ENCODE peak calls at places on chromosomes 12 and 14, in eight cellular contexts. R is GM10248, W is EH, M is 8988T, F is prostate gland, T is fibroblast of pulmonary artery, Z is A549, J is GM04504. H is an unnamed sample.

GRCh38 chr12:989751-990278 is 1.2 kb upstream of the ERC1 start:
- DNase-seq in R (no peak), W (peak), M (peak), F (peak), T (peak), Z (peak), J (peak), H (no peak)

GRCh38 chr12:82803201-82803600 is 116.5 kb downstream of the TMTC2 start:
- DNase-seq in R (no peak), W (no peak), M (no peak), F (no peak), T (no peak), Z (no peak), J (no peak), H (no peak)

GRCh38 chr14:51095854-51096823 is 1.2 kb upstream of the TRIM9 start:
- DNase-seq in R (no peak), W (peak), M (no peak), F (no peak), T (peak), Z (peak), J (no peak), H (no peak)

GRCh38 chr12:106255952-106256351 is 8.1 kb upstream of the CKAP4 start:
- DNase-seq in R (no peak), W (no peak), M (no peak), F (no peak), T (no peak), Z (no peak), J (no peak), H (no peak)

GRCh38 chr14:104559769-104560585 is 19.6 kb upstream of the C14orf180 start:
- DNase-seq in R (no peak), W (no peak), M (no peak), F (no peak), T (no peak), Z (no peak), J (no peak), H (no peak)

GRCh38 chr12:118528625-118529024 is 152.3 kb downstream of the SUDS3 start:
- DNase-seq in R (no peak), W (no peak), M (no peak), F (no peak), T (no peak), Z (no peak), J (no peak), H (no peak)

GRCh38 chr14:71620401-71620800 is 311.8 kb upstream of the RGS6 start:
- DNase-seq in R (no peak), W (peak), M (no peak), F (no peak), T (peak), Z (no peak), J (no peak), H (no peak)

GRCh38 chr12:42484996-42485395 is 104.5 kb downstream of the PRICKLE1 start:
- DNase-seq in R (no peak), W (no peak), M (no peak), F (no peak), T (no peak), Z (no peak), J (no peak), H (no peak)

GRCh38 chr12:96240656-96241055 is 46.5 kb downstream of the ELK3 start:
- DNase-seq in R (no peak), W (no peak), M (no peak), F (no peak), T (no peak), Z (no peak), J (peak), H (no peak)

GRCh38 chr12:125284087-125284486 is 218.9 kb downstream of the AACS start:
- DNase-seq in R (no peak), W (no peak), M (no peak), F (no peak), T (no peak), Z (no peak), J (no peak), H (no peak)

GRCh38 chr14:61893371-61893940 is 131.2 kb downstream of the SNAPC1 start:
- DNase-seq in R (no peak), W (no peak), M (no peak), F (no peak), T (no peak), Z (no peak), J (no peak), H (no peak)

GRCh38 chr12:601976-602699 is 61.1 kb downstream of the NINJ2 start:
- DNase-seq in R (no peak), W (no peak), M (no peak), F (no peak), T (no peak), Z (no peak), J (no peak), H (no peak)

GRCh38 chr14:76538648-76539008 is 162.7 kb downstream of the ESRRB start:
- DNase-seq in R (no peak), W (no peak), M (no peak), F (no peak), T (no peak), Z (no peak), J (no peak), H (no peak)

GRCh38 chr12:26870491-26871419 is 37.8 kb upstream of the ITPR2 start:
- DNase-seq in R (no peak), W (peak), M (no peak), F (peak), T (peak), Z (no peak), J (no peak), H (no peak)

GRCh38 chr12:12786716-12787601 is 1.5 kb downstream of the APOLD1 start:
- DNase-seq in R (peak), W (peak), M (peak), F (peak), T (peak), Z (peak), J (no peak), H (peak)

GRCh38 chr12:58346032-58346632 is 404.8 kb downstream of the ATP23 start:
- DNase-seq in R (peak), W (peak), M (no peak), F (no peak), T (peak), Z (peak), J (no peak), H (no peak)

GRCh38 chr14:69980457-69981414 is 101.5 kb downstream of the SMOC1 start:
- DNase-seq in R (no peak), W (no peak), M (no peak), F (no peak), T (no peak), Z (no peak), J (no peak), H (peak)

GRCh38 chr14:104553166-104554087 is 26.1 kb upstream of the C14orf180 start:
- DNase-seq in R (no peak), W (no peak), M (no peak), F (no peak), T (no peak), Z (no peak), J (no peak), H (no peak)

GRCh38 chr12:49301759-49302158 is 6.8 kb downstream of the PRPH start:
- DNase-seq in R (peak), W (no peak), M (no peak), F (no peak), T (no peak), Z (no peak), J (no peak), H (no peak)

GRCh38 chr14:77889971-77890442 is 90.1 kb downstream of the ADCK1 start:
- DNase-seq in R (no peak), W (peak), M (no peak), F (no peak), T (peak), Z (no peak), J (peak), H (no peak)

GRCh38 chr12:132653567-132654290 is 33.4 kb downstream of the POLE start:
- DNase-seq in R (no peak), W (no peak), M (no peak), F (no peak), T (peak), Z (no peak), J (no peak), H (no peak)

GRCh38 chr12:107493646-107494045 is 192.0 kb upstream of the PWP1 start:
- DNase-seq in R (no peak), W (no peak), M (no peak), F (peak), T (no peak), Z (no peak), J (no peak), H (no peak)

GRCh38 chr12:122866950-122867607 is 28.8 kb downstream of the VPS37B start:
- DNase-seq in R (no peak), W (no peak), M (no peak), F (no peak), T (no peak), Z (no peak), J (no peak), H (no peak)

GRCh38 chr12:49507139-49507538 is 31.7 kb upstream of the KCNH3 start:
- DNase-seq in R (no peak), W (peak), M (peak), F (no peak), T (peak), Z (peak), J (no peak), H (no peak)

GRCh38 chr14:68088463-68088862 is 268.9 kb downstream of the RAD51B start:
- DNase-seq in R (no peak), W (no peak), M (no peak), F (no peak), T (peak), Z (peak), J (no peak), H (no peak)

GRCh38 chr12:98820005-98820404 is 174.9 kb downstream of the APAF1 start:
- DNase-seq in R (no peak), W (peak), M (no peak), F (no peak), T (no peak), Z (no peak), J (no peak), H (no peak)

GRCh38 chr12:69756088-69756731 is 17.6 kb downstream of the RAB3IP start:
- DNase-seq in R (no peak), W (no peak), M (no peak), F (no peak), T (no peak), Z (no peak), J (no peak), H (no peak)

GRCh38 chr14:100142073-100143040 is 17.1 kb downstream of the DEGS2 start:
- DNase-seq in R (no peak), W (no peak), M (no peak), F (no peak), T (peak), Z (no peak), J (no peak), H (no peak)

GRCh38 chr12:51721281-51721940 is 127.1 kb downstream of the FIGNL2 start:
- DNase-seq in R (peak), W (no peak), M (no peak), F (no peak), T (peak), Z (no peak), J (no peak), H (no peak)

H was measured in NT2/D1.